ENCODE peak calls at places on chromosomes 4 and X, in seven cellular contexts. D, F, H, Y, X, J and L are unnamed samples.

GRCh38 chr4:60033826-60034225 is 1166.3 kb upstream of the ADGRL3 start:
- DNase-seq in D (no peak), F (no peak), H (no peak), Y (no peak), X (no peak), J (no peak), L (no peak)

GRCh38 chrX:40177942-40178715 is 80.4 kb upstream of the BCOR start:
- DNase-seq in D (no peak), F (no peak), H (no peak), Y (no peak), X (no peak), J (no peak), L (no peak)

GRCh38 chrX:149799095-149799721 is 17.5 kb downstream of the MAGEA9 start:
- DNase-seq in D (no peak), F (no peak), H (no peak), Y (no peak), X (no peak), J (no peak), L (no peak)

GRCh38 chrX:100477468-100477867 is 67.4 kb upstream of the PCDH19 start:
- DNase-seq in D (no peak), F (no peak), H (no peak), Y (no peak), X (no peak), J (no peak), L (no peak)

GRCh38 chrX:69562904-69563568 is 52.9 kb upstream of the EDA start:
- DNase-seq in D (no peak), F (no peak), H (no peak), Y (no peak), X (no peak), J (no peak), L (no peak)

GRCh38 chr4:11720292-11720691 is 291.6 kb upstream of the HS3ST1 start:
- DNase-seq in D (no peak), F (no peak), H (peak; percentile 21), Y (no peak), X (no peak), J (peak; percentile 28), L (no peak)

GRCh38 chr4:81504685-81505598 is 33.2 kb upstream of the RASGEF1B start:
- DNase-seq in D (no peak), F (peak; percentile 43), H (no peak), Y (no peak), X (peak; percentile 67), J (no peak), L (no peak)

GRCh38 chr4:121791481-121791880 is 9.6 kb upstream of the EXOSC9 start:
- DNase-seq in D (no peak), F (no peak), H (no peak), Y (no peak), X (no peak), J (peak; percentile 79), L (peak; percentile 61)

GRCh38 chr4:103158760-103159159 is 39.4 kb downstream of the CENPE start:
- DNase-seq in D (no peak), F (no peak), H (no peak), Y (no peak), X (no peak), J (no peak), L (no peak)

GRCh38 chrX:108347800-108348199 is 90.4 kb downstream of the COL4A6 start:
- DNase-seq in D (no peak), F (no peak), H (no peak), Y (no peak), X (no peak), J (no peak), L (no peak)

GRCh38 chrX:35115205-35115604 is 172.6 kb downstream of the FAM47B start:
- DNase-seq in D (no peak), F (no peak), H (no peak), Y (no peak), X (no peak), J (peak; percentile 41), L (peak; percentile 47)

GRCh38 chr4:120731561-120731960 is 191.0 kb downstream of the PRDM5 start:
- DNase-seq in D (no peak), F (no peak), H (no peak), Y (no peak), X (no peak), J (no peak), L (peak; percentile 10)

GRCh38 chrX:10619311-10620015 is 922 bp downstream of the MID1 start:
- DNase-seq in D (no peak), F (no peak), H (no peak), Y (no peak), X (no peak), J (peak; percentile 28), L (peak; percentile 27)

GRCh38 chr4:102438873-102439614 is 62.1 kb upstream of the NFKB1 start:
- DNase-seq in D (no peak), F (peak; percentile 47), H (peak; percentile 74), Y (no peak), X (no peak), J (peak; percentile 83), L (peak; percentile 74)